ENCODE peak calls at places on chromosomes 13 and 19, in seven cellular contexts. One of them, this sample, is unnamed.

GRCh38 chr19:2055871-2056809 is 5.1 kb upstream of the MKNK2 start:
- DNase-seq in trophoblast cell: no peak
- DNase-seq in H9: no peak
- DNase-seq in IMR-90: peak
- DNase-seq in H1: no peak
- DNase-seq in neuronal stem cell: no peak
- DNase-seq in mesenchymal stem cell: peak
- DNase-seq in this sample: peak

GRCh38 chr19:6723108-6723618 is 2.7 kb upstream of the C3 start:
- DNase-seq in trophoblast cell: no peak
- DNase-seq in H9: no peak
- DNase-seq in H1: no peak
- DNase-seq in neuronal stem cell: no peak
- DNase-seq in mesenchymal stem cell: peak
- DNase-seq in IMR-90: peak
- DNase-seq in this sample: peak

GRCh38 chr19:4327252-4327876 is 11.3 kb downstream of the STAP2 start:
- DNase-seq in H1: peak
- DNase-seq in IMR-90: peak
- DNase-seq in trophoblast cell: peak
- DNase-seq in mesenchymal stem cell: peak
- DNase-seq in H9: peak
- DNase-seq in neuronal stem cell: peak
- DNase-seq in this sample: peak

GRCh38 chr13:100544866-100545683 is 43.5 kb downstream of the GGACT start:
- DNase-seq in H9: no peak
- DNase-seq in H1: no peak
- DNase-seq in mesenchymal stem cell: no peak
- DNase-seq in trophoblast cell: no peak
- DNase-seq in IMR-90: no peak
- DNase-seq in neuronal stem cell: no peak
- DNase-seq in this sample: no peak

GRCh38 chr13:30798776-30799625 is 63.7 kb downstream of the ALOX5AP start:
- DNase-seq in H9: no peak
- DNase-seq in neuronal stem cell: no peak
- DNase-seq in H1: no peak
- DNase-seq in mesenchymal stem cell: peak
- DNase-seq in IMR-90: peak
- DNase-seq in trophoblast cell: no peak
- DNase-seq in this sample: peak

GRCh38 chr13:104387514-104387913 is 1321.3 kb upstream of the SLC10A2 start:
- DNase-seq in trophoblast cell: no peak
- DNase-seq in IMR-90: no peak
- DNase-seq in mesenchymal stem cell: no peak
- DNase-seq in H1: no peak
- DNase-seq in neuronal stem cell: no peak
- DNase-seq in H9: no peak
- DNase-seq in this sample: no peak

GRCh38 chr13:114118763-114119123 is 13.7 kb downstream of the RASA3 start:
- DNase-seq in H9: no peak
- DNase-seq in neuronal stem cell: no peak
- DNase-seq in mesenchymal stem cell: peak
- DNase-seq in H1: no peak
- DNase-seq in trophoblast cell: no peak
- DNase-seq in IMR-90: peak
- DNase-seq in this sample: no peak

GRCh38 chr13:60274664-60275063 is 110.9 kb upstream of the DIAPH3 start:
- DNase-seq in IMR-90: no peak
- DNase-seq in trophoblast cell: no peak
- DNase-seq in H1: no peak
- DNase-seq in H9: no peak
- DNase-seq in neuronal stem cell: no peak
- DNase-seq in mesenchymal stem cell: no peak
- DNase-seq in this sample: no peak

GRCh38 chr19:30662211-30662861 is 290.2 kb downstream of the ZNF536 start:
- DNase-seq in neuronal stem cell: no peak
- DNase-seq in H9: no peak
- DNase-seq in H1: no peak
- DNase-seq in trophoblast cell: no peak
- DNase-seq in mesenchymal stem cell: no peak
- DNase-seq in IMR-90: no peak
- DNase-seq in this sample: no peak

GRCh38 chr19:18657590-18658365 is 20.9 kb downstream of the KLHL26 start:
- DNase-seq in mesenchymal stem cell: peak
- DNase-seq in IMR-90: peak
- DNase-seq in H1: no peak
- DNase-seq in trophoblast cell: no peak
- DNase-seq in H9: peak
- DNase-seq in neuronal stem cell: peak
- DNase-seq in this sample: peak

GRCh38 chr13:26051231-26052135 is at the start of gene SHISA2:
- DNase-seq in trophoblast cell: no peak
- DNase-seq in H1: peak
- DNase-seq in neuronal stem cell: peak
- DNase-seq in IMR-90: peak
- DNase-seq in mesenchymal stem cell: peak
- DNase-seq in H9: peak
- DNase-seq in this sample: peak

DNA sequence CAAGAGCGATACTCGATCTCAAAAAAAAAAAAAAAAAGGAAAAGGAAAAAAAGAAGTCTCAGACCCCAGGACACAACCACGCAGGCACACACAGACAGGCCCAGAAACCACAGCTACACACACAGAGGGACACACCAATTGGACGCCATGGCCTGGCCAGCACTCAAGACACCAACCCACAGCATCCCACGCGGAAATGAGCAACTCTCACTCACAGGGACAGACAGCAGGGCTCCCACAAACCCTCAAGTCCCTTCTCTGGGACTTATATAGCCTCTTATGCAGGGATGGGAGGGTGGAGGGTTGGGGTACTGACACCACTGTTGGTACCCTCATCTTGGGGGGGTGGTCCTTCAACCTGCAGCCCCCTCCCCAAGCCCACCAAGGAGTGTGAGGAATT is 5.9 kb downstream of the NOTCH3 start:
- DNase-seq in IMR-90: peak
- DNase-seq in neuronal stem cell: no peak
- DNase-seq in H9: no peak
- DNase-seq in trophoblast cell: no peak
- DNase-seq in mesenchymal stem cell: no peak
- DNase-seq in H1: no peak
- DNase-seq in this sample: no peak
- H3K18ac ChIP-seq in IMR-90: no peak
- H3K18ac ChIP-seq in neuronal stem cell: peak
- H3K18ac ChIP-seq in H9: no peak
- H3K18ac ChIP-seq in trophoblast cell: peak
- H3K18ac ChIP-seq in mesenchymal stem cell: no peak
- H3K18ac ChIP-seq in H1: peak
- H3K18ac ChIP-seq in this sample: no peak

DNA sequence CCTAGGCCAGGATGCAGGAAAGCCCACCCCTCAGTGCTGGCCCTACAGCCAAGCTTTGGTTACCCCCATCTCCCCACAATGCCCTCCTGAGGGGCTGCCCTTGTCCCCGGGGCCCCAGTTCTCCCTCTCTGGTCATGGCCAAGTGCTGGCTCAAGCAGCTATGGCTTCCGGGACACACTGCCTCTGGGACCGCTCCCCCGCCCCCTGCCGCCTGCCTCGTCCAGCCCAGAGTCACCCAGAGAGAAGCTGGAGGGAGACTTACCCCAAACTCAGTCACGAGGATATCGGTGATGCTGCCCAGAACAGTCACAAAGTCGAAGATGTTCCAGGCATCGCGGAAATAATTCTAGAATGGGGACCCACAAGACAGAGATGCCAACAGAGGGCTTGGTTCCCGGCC is 94.7 kb downstream of the IER2 start:
- DNase-seq in H1: no peak
- DNase-seq in H9: no peak
- DNase-seq in trophoblast cell: no peak
- DNase-seq in IMR-90: no peak
- DNase-seq in mesenchymal stem cell: no peak
- DNase-seq in neuronal stem cell: no peak
- DNase-seq in this sample: no peak
- H3K4ac ChIP-seq in H1: no peak
- H3K4ac ChIP-seq in H9: no peak
- H3K4ac ChIP-seq in trophoblast cell: no peak
- H3K4ac ChIP-seq in IMR-90: no peak
- H3K4ac ChIP-seq in mesenchymal stem cell: no peak
- H3K4ac ChIP-seq in neuronal stem cell: no peak
- H3K4ac ChIP-seq in this sample: no peak

GRCh38 chr13:46489586-46490023 is 63.4 kb upstream of the LRCH1 start:
- DNase-seq in neuronal stem cell: no peak
- DNase-seq in mesenchymal stem cell: no peak
- DNase-seq in IMR-90: peak
- DNase-seq in trophoblast cell: no peak
- DNase-seq in H9: no peak
- DNase-seq in H1: no peak
- DNase-seq in this sample: no peak
- H3K4me2 ChIP-seq in neuronal stem cell: no peak
- H3K4me2 ChIP-seq in mesenchymal stem cell: peak
- H3K4me2 ChIP-seq in IMR-90: peak
- H3K4me2 ChIP-seq in trophoblast cell: no peak
- H3K4me2 ChIP-seq in H9: no peak
- H3K4me2 ChIP-seq in H1: no peak
- H3K4me2 ChIP-seq in this sample: no peak

GRCh38 chr19:46723471-46723870 is 6.6 kb upstream of the PRKD2 start:
- DNase-seq in neuronal stem cell: no peak
- DNase-seq in trophoblast cell: no peak
- DNase-seq in H1: no peak
- DNase-seq in H9: no peak
- DNase-seq in mesenchymal stem cell: no peak
- DNase-seq in IMR-90: no peak
- DNase-seq in this sample: no peak
- H3K18ac ChIP-seq in neuronal stem cell: no peak
- H3K18ac ChIP-seq in trophoblast cell: no peak
- H3K18ac ChIP-seq in H1: no peak
- H3K18ac ChIP-seq in H9: no peak
- H3K18ac ChIP-seq in mesenchymal stem cell: no peak
- H3K18ac ChIP-seq in IMR-90: no peak
- H3K18ac ChIP-seq in this sample: no peak

DNA sequence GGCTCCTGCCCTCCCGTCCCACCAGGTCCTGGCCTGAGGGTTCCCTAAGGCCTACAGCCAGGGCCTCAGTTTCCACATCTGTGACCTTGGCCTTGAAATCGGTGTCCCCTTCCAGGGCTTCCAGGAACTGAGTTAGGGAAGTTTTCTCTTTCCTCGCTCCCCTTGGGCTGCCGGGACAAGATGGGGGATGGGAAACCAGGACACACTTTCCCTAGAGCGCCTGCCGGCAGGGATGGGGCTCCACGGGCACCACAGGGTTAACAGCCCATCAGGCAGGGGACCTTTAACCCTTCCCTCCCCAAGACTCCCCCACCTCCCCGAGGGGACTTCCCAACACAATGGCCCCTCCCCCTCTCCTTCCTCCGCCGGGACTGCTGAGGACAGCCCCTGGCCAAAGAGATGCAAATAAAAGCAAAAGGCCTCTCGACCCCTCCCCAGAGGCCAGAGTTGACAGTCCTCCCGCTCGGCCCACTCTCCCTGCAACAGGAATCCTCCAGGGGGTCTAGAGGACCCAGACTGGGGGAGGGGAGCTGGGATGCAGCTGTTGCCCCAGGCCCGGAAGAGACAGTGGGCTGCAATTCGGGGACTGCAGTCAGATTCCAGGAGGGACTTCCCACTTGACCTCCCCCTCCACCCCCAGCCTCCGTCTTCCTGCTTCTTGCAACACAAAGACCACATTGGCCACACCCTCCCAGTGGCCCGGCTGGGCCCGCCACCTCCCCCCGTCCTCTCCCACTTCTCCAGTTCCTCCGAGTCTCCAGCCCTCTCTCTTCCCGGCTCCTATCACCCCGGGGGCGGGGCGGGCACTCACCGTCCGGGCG is 3.4 kb downstream of the BBC3 start:
- DNase-seq in H1: peak
- DNase-seq in IMR-90: peak
- DNase-seq in neuronal stem cell: peak
- DNase-seq in trophoblast cell: peak
- DNase-seq in mesenchymal stem cell: peak
- DNase-seq in H9: peak
- DNase-seq in this sample: peak
- H3K4ac ChIP-seq in H1: peak
- H3K4ac ChIP-seq in IMR-90: peak
- H3K4ac ChIP-seq in neuronal stem cell: no peak
- H3K4ac ChIP-seq in trophoblast cell: peak
- H3K4ac ChIP-seq in mesenchymal stem cell: peak
- H3K4ac ChIP-seq in H9: no peak
- H3K4ac ChIP-seq in this sample: peak

This sample was measured in mesendoderm.